ENCODE peak calls at places on chromosomes 16 and 17, in four cellular contexts. One of them, this sample, is unnamed.

GRCh38 chr16:57266531-57267268 is 17.8 kb downstream of the PLLP start:
- DNase-seq in trophoblast cell: no peak
- DNase-seq in CD8-positive, alpha-beta T cell: no peak
- DNase-seq in mammary epithelial cell: no peak
- DNase-seq in this sample: no peak

GRCh38 chr17:12979255-12979654 is 38.6 kb downstream of the ELAC2 start:
- DNase-seq in trophoblast cell: no peak
- DNase-seq in CD8-positive, alpha-beta T cell: no peak
- DNase-seq in mammary epithelial cell: no peak
- DNase-seq in this sample: no peak

GRCh38 chr17:806346-807145 is 24.4 kb downstream of the MRM3 start:
- DNase-seq in trophoblast cell: no peak
- DNase-seq in CD8-positive, alpha-beta T cell: no peak
- DNase-seq in mammary epithelial cell: no peak
- DNase-seq in this sample: no peak

GRCh38 chr17:76537288-76537577 is 276 bp downstream of the CYGB start:
- DNase-seq in trophoblast cell: no peak
- DNase-seq in CD8-positive, alpha-beta T cell: no peak
- DNase-seq in mammary epithelial cell: no peak
- DNase-seq in this sample: no peak

GRCh38 chr17:64491034-64491860 is 5.6 kb downstream of the POLG2 start:
- DNase-seq in trophoblast cell: peak; percentile 42
- DNase-seq in CD8-positive, alpha-beta T cell: peak; percentile 27
- DNase-seq in mammary epithelial cell: no peak
- DNase-seq in this sample: no peak

GRCh38 chr17:68706351-68706750 is 105.2 kb upstream of the FAM20A start:
- DNase-seq in trophoblast cell: no peak
- DNase-seq in CD8-positive, alpha-beta T cell: no peak
- DNase-seq in mammary epithelial cell: no peak
- DNase-seq in this sample: no peak

GRCh38 chr16:49700222-49700927 is 155.5 kb downstream of the ZNF423 start:
- DNase-seq in trophoblast cell: no peak
- DNase-seq in CD8-positive, alpha-beta T cell: no peak
- DNase-seq in mammary epithelial cell: no peak
- DNase-seq in this sample: no peak

GRCh38 chr16:1677339-1677738 is 740 bp upstream of the JPT2 start:
- DNase-seq in trophoblast cell: no peak
- DNase-seq in CD8-positive, alpha-beta T cell: no peak
- DNase-seq in mammary epithelial cell: no peak
- DNase-seq in this sample: no peak

GRCh38 chr16:70800798-70801480 is at the start of gene VAC14:
- DNase-seq in trophoblast cell: peak; percentile 92
- DNase-seq in CD8-positive, alpha-beta T cell: peak; percentile 96
- DNase-seq in mammary epithelial cell: peak; percentile 93
- DNase-seq in this sample: peak; percentile 69

GRCh38 chr16:88381820-88382451 is 823 bp upstream of the ZNF469 start:
- DNase-seq in trophoblast cell: no peak
- DNase-seq in CD8-positive, alpha-beta T cell: no peak
- DNase-seq in mammary epithelial cell: no peak
- DNase-seq in this sample: no peak

GRCh38 chr17:17726721-17727060 is 45.4 kb downstream of the RAI1 start:
- DNase-seq in trophoblast cell: no peak
- DNase-seq in CD8-positive, alpha-beta T cell: no peak
- DNase-seq in mammary epithelial cell: no peak
- DNase-seq in this sample: no peak

GRCh38 chr16:71426069-71426879 is 15.6 kb downstream of the TLE7 start:
- DNase-seq in trophoblast cell: peak; percentile 61
- DNase-seq in CD8-positive, alpha-beta T cell: no peak
- DNase-seq in mammary epithelial cell: peak; percentile 99
- DNase-seq in this sample: peak; percentile 92

GRCh38 chr16:73094371-73094770 is 46.4 kb upstream of the ZFHX3 start:
- DNase-seq in trophoblast cell: no peak
- DNase-seq in CD8-positive, alpha-beta T cell: no peak
- DNase-seq in mammary epithelial cell: no peak
- DNase-seq in this sample: no peak

GRCh38 chr17:34769049-34769448 is 189.7 kb downstream of the TMEM132E start:
- DNase-seq in trophoblast cell: no peak
- DNase-seq in CD8-positive, alpha-beta T cell: no peak
- DNase-seq in mammary epithelial cell: no peak
- DNase-seq in this sample: no peak

GRCh38 chr16:69276143-69277115 is 34.7 kb upstream of the VPS4A start:
- DNase-seq in trophoblast cell: no peak
- DNase-seq in CD8-positive, alpha-beta T cell: no peak
- DNase-seq in mammary epithelial cell: no peak
- DNase-seq in this sample: no peak

GRCh38 chr17:36072431-36073121 is 8.5 kb downstream of the CCL18 start:
- DNase-seq in trophoblast cell: no peak
- DNase-seq in CD8-positive, alpha-beta T cell: peak; percentile 20
- DNase-seq in mammary epithelial cell: peak; percentile 21
- DNase-seq in this sample: no peak

GRCh38 chr16:58128181-58128631 is 975 bp downstream of the CFAP20 start:
- DNase-seq in trophoblast cell: no peak
- DNase-seq in CD8-positive, alpha-beta T cell: no peak
- DNase-seq in mammary epithelial cell: no peak
- DNase-seq in this sample: no peak

GRCh38 chr16:65377131-65377649 is 255.3 kb upstream of the CDH11 start:
- DNase-seq in trophoblast cell: no peak
- DNase-seq in CD8-positive, alpha-beta T cell: no peak
- DNase-seq in mammary epithelial cell: peak; percentile 8
- DNase-seq in this sample: no peak

GRCh38 chr16:64254443-64255367 is 867.2 kb downstream of the CDH11 start:
- DNase-seq in trophoblast cell: no peak
- DNase-seq in CD8-positive, alpha-beta T cell: no peak
- DNase-seq in mammary epithelial cell: no peak
- DNase-seq in this sample: no peak

GRCh38 chr16:3695610-3696369 is 21.5 kb downstream of the TRAP1 start:
- DNase-seq in trophoblast cell: no peak
- DNase-seq in CD8-positive, alpha-beta T cell: no peak
- DNase-seq in mammary epithelial cell: no peak
- DNase-seq in this sample: no peak

GRCh38 chr17:74368341-74369152 is 1.2 kb downstream of the GPR142 start:
- DNase-seq in trophoblast cell: peak; percentile 57
- DNase-seq in CD8-positive, alpha-beta T cell: peak; percentile 49
- DNase-seq in mammary epithelial cell: peak; percentile 45
- DNase-seq in this sample: no peak

GRCh38 chr16:3825103-3825502 is 55.4 kb downstream of the CREBBP start:
- DNase-seq in trophoblast cell: peak; percentile 50
- DNase-seq in CD8-positive, alpha-beta T cell: no peak
- DNase-seq in mammary epithelial cell: peak; percentile 35
- DNase-seq in this sample: no peak

GRCh38 chr16:23225109-23225508 is 42.6 kb downstream of the SCNN1G start:
- DNase-seq in trophoblast cell: no peak
- DNase-seq in CD8-positive, alpha-beta T cell: no peak
- DNase-seq in mammary epithelial cell: no peak
- DNase-seq in this sample: no peak

GRCh38 chr16:88320947-88321634 is 61.7 kb upstream of the ZNF469 start:
- DNase-seq in trophoblast cell: no peak
- DNase-seq in CD8-positive, alpha-beta T cell: no peak
- DNase-seq in mammary epithelial cell: no peak
- DNase-seq in this sample: no peak

GRCh38 chr17:44830359-44831269 is 527 bp upstream of the GJC1 start:
- DNase-seq in trophoblast cell: peak; percentile 27
- DNase-seq in CD8-positive, alpha-beta T cell: no peak
- DNase-seq in mammary epithelial cell: no peak
- DNase-seq in this sample: no peak

GRCh38 chr16:57032346-57032745 is 43.0 kb downstream of the NLRC5 start:
- DNase-seq in trophoblast cell: no peak
- DNase-seq in CD8-positive, alpha-beta T cell: no peak
- DNase-seq in mammary epithelial cell: no peak
- DNase-seq in this sample: no peak

DNA sequence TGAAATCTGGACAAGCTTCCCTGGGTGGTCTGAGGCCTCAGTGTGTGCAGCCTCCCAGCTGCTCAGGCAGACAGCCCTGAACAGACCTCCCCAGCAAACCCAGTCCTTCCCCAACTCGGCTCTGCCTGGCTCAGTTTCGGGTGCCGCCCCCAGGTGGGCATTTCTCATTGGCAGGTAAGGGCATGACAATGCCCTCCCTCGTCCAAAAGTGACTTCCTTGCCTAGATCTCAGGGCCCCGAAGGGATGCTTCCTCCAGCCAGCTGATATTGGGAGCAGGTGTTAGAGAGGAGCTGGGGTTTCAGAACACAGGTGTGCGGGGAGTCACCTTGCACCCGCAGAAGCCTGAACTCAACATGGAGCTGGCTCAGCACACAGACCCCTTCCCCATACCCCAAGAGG is 3.8 kb upstream of the PPL start:
- DNase-seq in trophoblast cell: no peak
- DNase-seq in CD8-positive, alpha-beta T cell: no peak
- DNase-seq in mammary epithelial cell: no peak
- DNase-seq in this sample: no peak
- H3K27ac ChIP-seq in trophoblast cell: no peak overlapping the region
- H3K27ac ChIP-seq in CD8-positive, alpha-beta T cell: no peak overlapping the region
- H3K27ac ChIP-seq in mammary epithelial cell: no peak overlapping the region
- H3K27ac ChIP-seq in this sample: no peak overlapping the region

DNA sequence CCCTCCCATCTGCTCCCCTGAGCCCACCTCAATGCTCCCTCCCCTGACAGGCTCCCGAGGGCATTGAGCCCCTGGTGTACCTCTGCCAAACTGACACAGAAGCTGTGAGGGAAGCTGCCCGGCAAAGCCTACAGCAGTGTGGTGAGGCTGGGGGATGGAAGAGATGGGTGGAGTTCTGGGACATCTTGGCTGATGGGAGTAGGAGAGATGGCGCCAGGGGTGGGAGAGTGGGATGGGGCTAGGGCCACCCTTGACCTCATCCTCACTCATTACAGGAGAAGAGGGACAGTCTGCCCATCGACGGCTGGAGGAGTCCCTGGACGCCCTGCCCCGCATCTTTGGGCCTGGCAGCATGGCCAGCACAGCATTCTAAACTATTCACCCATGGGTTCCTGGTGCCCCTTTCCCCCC is 16.2 kb upstream of the CTCF start:
- DNase-seq in trophoblast cell: no peak
- DNase-seq in CD8-positive, alpha-beta T cell: no peak
- DNase-seq in mammary epithelial cell: no peak
- DNase-seq in this sample: no peak
- H3K27ac ChIP-seq in trophoblast cell: no peak overlapping the region
- H3K27ac ChIP-seq in CD8-positive, alpha-beta T cell: no peak overlapping the region
- H3K27ac ChIP-seq in mammary epithelial cell: no peak overlapping the region
- H3K27ac ChIP-seq in this sample: no peak overlapping the region

GRCh38 chr17:18968945-18969887 is 17.3 kb downstream of the SLC5A10 start:
- DNase-seq in trophoblast cell: peak; percentile 85
- DNase-seq in CD8-positive, alpha-beta T cell: no peak
- DNase-seq in mammary epithelial cell: peak; percentile 71
- DNase-seq in this sample: no peak
- H3K27ac ChIP-seq in trophoblast cell: no peak overlapping the region
- H3K27ac ChIP-seq in CD8-positive, alpha-beta T cell: no peak overlapping the region
- H3K27ac ChIP-seq in mammary epithelial cell: no peak overlapping the region
- H3K27ac ChIP-seq in this sample: peak overlapping the region; percentile 78

GRCh38 chr17:42918902-42919521 is 18.4 kb downstream of the G6PC1 start:
- DNase-seq in trophoblast cell: no peak
- DNase-seq in CD8-positive, alpha-beta T cell: no peak
- DNase-seq in mammary epithelial cell: no peak
- DNase-seq in this sample: no peak
- H3K27ac ChIP-seq in trophoblast cell: no peak overlapping the region
- H3K27ac ChIP-seq in CD8-positive, alpha-beta T cell: no peak overlapping the region
- H3K27ac ChIP-seq in mammary epithelial cell: no peak overlapping the region
- H3K27ac ChIP-seq in this sample: no peak overlapping the region

GRCh38 chr16:24848065-24848464 is 2.3 kb downstream of the SLC5A11 start:
- DNase-seq in trophoblast cell: peak; percentile 7
- DNase-seq in CD8-positive, alpha-beta T cell: no peak
- DNase-seq in mammary epithelial cell: peak; percentile 51
- DNase-seq in this sample: no peak

GRCh38 chr16:24851700-24852099 is 5.9 kb downstream of the SLC5A11 start:
- DNase-seq in trophoblast cell: no peak
- DNase-seq in CD8-positive, alpha-beta T cell: no peak
- DNase-seq in mammary epithelial cell: peak; percentile 46
- DNase-seq in this sample: peak; percentile 65

GRCh38 chr16:24852281-24852721 is 6.5 kb downstream of the SLC5A11 start:
- DNase-seq in trophoblast cell: no peak
- DNase-seq in CD8-positive, alpha-beta T cell: no peak
- DNase-seq in mammary epithelial cell: no peak
- DNase-seq in this sample: no peak

GRCh38 chr16:24849641-24850040 is 3.9 kb downstream of the SLC5A11 start:
- DNase-seq in trophoblast cell: no peak
- DNase-seq in CD8-positive, alpha-beta T cell: no peak
- DNase-seq in mammary epithelial cell: no peak
- DNase-seq in this sample: no peak

DNA sequence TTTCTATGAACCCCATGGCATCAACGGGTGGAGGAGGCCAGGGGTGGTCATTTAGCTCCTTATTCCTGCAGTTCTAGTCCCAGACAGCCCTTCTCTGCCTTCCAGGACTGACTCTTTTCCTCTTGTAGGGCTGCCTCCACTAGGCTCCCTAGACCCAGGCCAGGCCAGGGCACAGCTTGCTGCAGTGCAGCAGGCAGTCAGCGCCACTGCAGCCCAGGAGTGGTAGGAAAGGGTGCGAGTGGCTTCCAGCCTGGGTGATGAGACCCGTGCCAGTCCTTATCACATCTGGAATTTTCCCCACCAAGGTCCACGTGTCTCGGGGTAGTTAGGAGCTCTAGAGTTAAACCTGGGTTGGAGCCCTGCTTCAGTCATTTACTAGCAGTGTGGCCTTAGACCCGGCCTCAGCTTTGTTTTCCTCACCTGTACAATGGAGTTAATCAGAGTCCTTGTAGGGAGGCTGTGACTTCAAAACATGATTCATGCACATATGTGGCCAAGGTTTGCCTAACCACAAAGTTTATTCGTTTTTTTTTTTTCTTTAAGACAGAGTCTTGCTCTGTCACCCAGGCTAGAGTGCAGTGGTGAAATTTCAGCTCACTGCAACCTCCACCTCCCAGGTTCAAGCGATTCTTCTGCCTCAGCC is 4.6 kb downstream of the SLC5A11 start:
- DNase-seq in trophoblast cell: no peak
- DNase-seq in CD8-positive, alpha-beta T cell: no peak
- DNase-seq in mammary epithelial cell: peak; percentile 75
- DNase-seq in this sample: no peak
- H3K27ac ChIP-seq in trophoblast cell: no peak overlapping the region
- H3K27ac ChIP-seq in CD8-positive, alpha-beta T cell: no peak overlapping the region
- H3K27ac ChIP-seq in mammary epithelial cell: no peak overlapping the region
- H3K27ac ChIP-seq in this sample: peak overlapping the region; percentile 55

GRCh38 chr17:47099987-47100711 is 88.9 kb downstream of the CDC27 start:
- DNase-seq in trophoblast cell: peak; percentile 85
- DNase-seq in CD8-positive, alpha-beta T cell: peak; percentile 79
- DNase-seq in mammary epithelial cell: peak; percentile 92
- DNase-seq in this sample: peak; percentile 26

GRCh38 chr17:47099451-47099986 is 89.6 kb downstream of the CDC27 start:
- DNase-seq in trophoblast cell: no peak
- DNase-seq in CD8-positive, alpha-beta T cell: no peak
- DNase-seq in mammary epithelial cell: no peak
- DNase-seq in this sample: no peak

GRCh38 chr17:47106130-47106529 is 83.0 kb downstream of the CDC27 start:
- DNase-seq in trophoblast cell: no peak
- DNase-seq in CD8-positive, alpha-beta T cell: no peak
- DNase-seq in mammary epithelial cell: no peak
- DNase-seq in this sample: no peak

GRCh38 chr17:47102914-47103313 is 86.2 kb downstream of the CDC27 start:
- DNase-seq in trophoblast cell: no peak
- DNase-seq in CD8-positive, alpha-beta T cell: no peak
- DNase-seq in mammary epithelial cell: no peak
- DNase-seq in this sample: no peak
- H3K27ac ChIP-seq in trophoblast cell: no peak overlapping the region
- H3K27ac ChIP-seq in CD8-positive, alpha-beta T cell: no peak overlapping the region
- H3K27ac ChIP-seq in mammary epithelial cell: no peak overlapping the region
- H3K27ac ChIP-seq in this sample: no peak overlapping the region